ENCODE peak calls at places on chromosomes 2 and 18, in six cellular contexts. D, P, H, N, X and G are unnamed samples.

GRCh38 chr2:70070557-70071268 is 16.6 kb upstream of the PCBP1 start:
- DNase-seq in H (peak), D (peak), P (peak), N (peak), X (peak), G (peak)

GRCh38 chr2:142682528-142682927 is 194.9 kb upstream of the KYNU start:
- DNase-seq in D (peak), H (peak), P (no peak), X (no peak), N (no peak), G (peak)

GRCh38 chr2:7358865-7359264 is 441.7 kb downstream of the RNF144A start:
- DNase-seq in H (no peak), N (no peak), P (no peak), X (no peak), D (no peak), G (no peak)

GRCh38 chr2:189261431-189261841 is 81.9 kb upstream of the COL5A2 start:
- DNase-seq in H (peak), N (no peak), X (no peak), P (no peak), D (peak), G (no peak)

GRCh38 chr2:154588838-154589237 is 109.7 kb upstream of the KCNJ3 start:
- DNase-seq in D (no peak), H (no peak), P (no peak), N (no peak), X (no peak), G (no peak)

GRCh38 chr2:133342283-133342895 is 225.9 kb downstream of the NCKAP5 start:
- DNase-seq in P (no peak), D (no peak), N (no peak), X (no peak), H (no peak), G (no peak)

GRCh38 chr2:186410802-186411201 is 75.3 kb upstream of the ZC3H15 start:
- DNase-seq in X (no peak), N (no peak), P (no peak), H (no peak), D (no peak), G (no peak)

GRCh38 chr18:34909637-34910364 is 131.4 kb upstream of the MAPRE2 start:
- DNase-seq in D (peak), P (no peak), H (peak), X (no peak), N (no peak), G (no peak)

GRCh38 chr18:32711862-32712261 is 61.0 kb downstream of the KLHL14 start:
- DNase-seq in N (no peak), D (no peak), P (no peak), X (no peak), H (no peak), G (no peak)

GRCh38 chr2:59850554-59850953 is 702.9 kb downstream of the BCL11A start:
- DNase-seq in H (no peak), N (no peak), P (no peak), X (no peak), D (no peak), G (no peak)

GRCh38 chr18:67961701-67962440 is 445.4 kb upstream of the DSEL start:
- DNase-seq in H (no peak), P (no peak), X (no peak), D (no peak), N (no peak), G (no peak)

GRCh38 chr2:15571729-15572128 is 10.6 kb upstream of the NBAS start:
- DNase-seq in P (no peak), H (no peak), N (no peak), X (no peak), D (no peak), G (no peak)

GRCh38 chr18:70322928-70323327 is 34.1 kb downstream of the SOCS6 start:
- DNase-seq in D (peak), X (no peak), P (no peak), H (peak), N (no peak), G (no peak)

GRCh38 chr2:71458413-71459083 is 5.2 kb downstream of the DYSF start:
- DNase-seq in N (no peak), P (no peak), H (peak), D (peak), X (no peak), G (no peak)

GRCh38 chr18:37447959-37448916 is 117.4 kb downstream of the CELF4 start:
- DNase-seq in P (no peak), H (no peak), D (no peak), X (no peak), N (no peak), G (no peak)

GRCh38 chr2:70984576-70985282 is 6.3 kb downstream of the ANKRD53 start:
- DNase-seq in N (peak), H (peak), D (peak), P (peak), X (peak), G (peak)

GRCh38 chr18:23682045-23682444 is 7.2 kb upstream of the LAMA3 start:
- DNase-seq in X (no peak), P (no peak), N (no peak), D (no peak), H (no peak), G (no peak)

GRCh38 chr2:176080540-176081355 is 3.0 kb downstream of the EVX2 start:
- DNase-seq in N (peak), D (no peak), X (no peak), P (no peak), H (no peak), G (peak)

GRCh38 chr2:235230809-235231601 is 262.8 kb upstream of the AGAP1 start:
- DNase-seq in H (peak), N (no peak), D (peak), X (no peak), P (no peak), G (no peak)

GRCh38 chr2:170411660-170412059 is 233.7 kb downstream of the MYO3B start:
- DNase-seq in X (no peak), P (no peak), N (no peak), H (no peak), D (no peak), G (no peak)

GRCh38 chr18:76874643-76875389 is 52.5 kb downstream of the ZNF236 start:
- DNase-seq in D (no peak), H (no peak), P (no peak), X (no peak), N (no peak), G (no peak)

GRCh38 chr2:132448771-132449170 is 32.2 kb downstream of the GPR39 start:
- DNase-seq in D (peak), X (no peak), P (no peak), N (no peak), H (peak), G (no peak)

GRCh38 chr2:10036095-10036879 is 7.1 kb upstream of the KLF11 start:
- DNase-seq in D (peak), X (peak), H (peak), N (peak), P (no peak), G (no peak)

GRCh38 chr2:41116106-41116797 is 664.4 kb upstream of the SLC8A1 start:
- DNase-seq in D (no peak), N (no peak), H (no peak), P (no peak), X (no peak), G (no peak)

GRCh38 chr2:41119489-41119888 is 667.6 kb upstream of the SLC8A1 start:
- DNase-seq in P (no peak), X (no peak), D (no peak), H (no peak), N (no peak), G (no peak)
- TF ChIP-seq CTCF in P (no peak), X (no peak), D (no peak), H (no peak), N (no peak), G (no peak)

DNA sequence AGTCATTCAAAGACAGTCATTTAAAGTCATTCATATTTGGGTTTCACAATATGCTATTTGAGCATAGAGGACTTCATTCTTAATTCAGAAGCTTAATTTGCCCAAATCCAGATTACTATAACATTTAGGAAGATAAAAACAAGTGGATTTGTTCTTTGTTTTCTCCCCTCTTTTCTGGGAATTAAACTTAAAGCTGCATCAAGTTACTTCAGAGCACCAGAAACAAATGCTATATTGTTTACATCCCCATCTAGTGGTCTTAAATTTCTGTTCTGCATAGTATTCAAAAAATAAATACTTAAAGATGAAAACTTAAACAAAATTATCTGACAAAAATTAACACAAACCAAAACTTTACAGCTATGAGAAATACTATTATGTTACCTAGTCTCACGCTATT is 34.7 kb upstream of the MARCHF7 start:
- DNase-seq in H (peak), D (peak), N (no peak), X (no peak), P (no peak), G (peak)
- TF ChIP-seq CTCF in H (peak), D (peak), N (no peak), X (no peak), P (no peak), G (no peak)

GRCh38 chr18:75638223-75638596 is 210.7 kb upstream of the SMIM21 start:
- DNase-seq in P (no peak), N (no peak), H (peak), X (no peak), D (peak), G (no peak)
- TF ChIP-seq CTCF in P (no peak), N (no peak), H (peak), X (no peak), D (peak), G (no peak)

GRCh38 chr2:241940329-241940728 is 70.8 kb downstream of the RTP5 start:
- DNase-seq in N (no peak), H (peak), P (no peak), X (no peak), D (no peak), G (no peak)
- TF ChIP-seq CTCF in N (no peak), H (peak), P (no peak), X (peak), D (no peak), G (peak)

GRCh38 chr2:208057108-208057507 is 31.8 kb upstream of the PLEKHM3 start:
- DNase-seq in N (no peak), X (no peak), H (no peak), D (no peak), P (no peak), G (no peak)

GRCh38 chr2:208065476-208065875 is 40.1 kb upstream of the PLEKHM3 start:
- DNase-seq in H (no peak), D (no peak), N (no peak), P (no peak), X (no peak), G (no peak)

GRCh38 chr2:208064220-208064951 is 39.1 kb upstream of the PLEKHM3 start:
- DNase-seq in H (peak), P (no peak), X (no peak), D (peak), N (no peak), G (no peak)

DNA sequence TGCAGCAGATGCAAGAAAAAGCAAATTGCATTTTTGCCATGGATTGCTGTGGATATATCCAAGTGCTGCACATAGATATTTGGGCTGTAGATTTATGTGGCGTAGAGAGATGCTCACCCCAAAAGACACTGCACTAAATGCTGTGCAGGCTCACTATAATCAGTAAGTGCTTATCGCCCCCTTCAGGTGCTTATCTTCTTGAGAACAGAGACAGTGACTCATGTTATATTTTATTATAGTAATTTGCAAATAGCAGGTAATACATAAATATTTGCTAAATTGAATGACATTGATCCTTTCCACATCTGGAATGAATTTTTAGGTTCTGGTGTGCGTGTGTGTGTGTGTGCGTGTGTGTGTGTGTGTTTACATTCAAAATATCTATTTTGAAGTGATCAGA is 36.8 kb upstream of the PLEKHM3 start:
- DNase-seq in D (peak), H (peak), X (no peak), P (no peak), N (no peak), G (no peak)
- TF ChIP-seq CTCF in D (peak), H (peak), X (peak), P (no peak), N (no peak), G (no peak)

GRCh38 chr2:148508878-148509702 is 135.5 kb upstream of the EPC2 start:
- DNase-seq in X (peak), P (peak), D (peak), H (peak), N (peak), G (peak)

GRCh38 chr2:148507970-148508369 is 136.6 kb upstream of the EPC2 start:
- DNase-seq in P (no peak), H (no peak), D (no peak), X (no peak), N (no peak), G (no peak)

GRCh38 chr2:148511883-148512282 is 132.7 kb upstream of the EPC2 start:
- DNase-seq in D (no peak), N (no peak), X (no peak), H (no peak), P (no peak), G (no peak)

GRCh38 chr2:148513425-148513824 is 131.1 kb upstream of the EPC2 start:
- DNase-seq in D (no peak), H (no peak), P (no peak), N (no peak), X (no peak), G (no peak)

GRCh38 chr2:148509703-148510036 is 134.9 kb upstream of the EPC2 start:
- DNase-seq in D (no peak), X (no peak), P (no peak), H (no peak), N (no peak), G (no peak)
- TF ChIP-seq CTCF in D (no peak), X (no peak), P (no peak), H (no peak), N (no peak), G (no peak)

GRCh38 chr2:207115715-207116364 is 49.9 kb downstream of the KLF7 start:
- DNase-seq in H (peak), D (peak), P (no peak), N (no peak), X (no peak), G (no peak)
- TF ChIP-seq CTCF in H (peak), D (peak), P (no peak), N (no peak), X (no peak), G (no peak)

GRCh38 chr18:63823516-63824219 is 48.5 kb downstream of the SERPINB7 start:
- DNase-seq in N (no peak), D (no peak), X (peak), P (no peak), H (peak), G (peak)
- TF ChIP-seq CTCF in N (no peak), D (peak), X (peak), P (no peak), H (peak), G (no peak)